ENCODE peak calls at places on chromosomes 7 and 10, in five cellular contexts. V is choroid plexus epithelial cell; Q is stimulated activated CD4-positive, alpha-beta T cell treated with anti-CD3 and anti-CD28 coated beads, Interleukin-1b, Interleukin-23, amount 100 ng/mL, for 1 hour; D is Calu3; O is neural crest cell. J is an unnamed sample.

GRCh38 chr10:129332476-129332875 is 134.6 kb upstream of the MGMT start:
- DNase-seq in V (peak; percentile 7), Q (no peak), D (no peak), O (peak; percentile 16), J (no peak)

GRCh38 chr10:50850576-50851340 is 34.7 kb downstream of the A1CF start:
- DNase-seq in V (peak; percentile 8), Q (no peak), D (no peak), O (no peak), J (no peak)

GRCh38 chr10:103966671-103967432 is at the start of gene SLK:
- DNase-seq in V (peak; percentile 85), Q (peak; percentile 69), D (peak; percentile 76), O (peak; percentile 70), J (no peak)

GRCh38 chr7:13641699-13642098 is 347.8 kb downstream of the ETV1 start:
- DNase-seq in V (peak; percentile 78), Q (no peak), D (no peak), O (no peak), J (peak; percentile 3)

GRCh38 chr7:74365320-74366022 is 76.3 kb downstream of the CLIP2 start:
- DNase-seq in V (peak; percentile 86), Q (no peak), D (no peak), O (peak; percentile 70), J (peak; percentile 85)

GRCh38 chr10:77555591-77556212 is 81.9 kb downstream of the KCNMA1 start:
- DNase-seq in V (peak; percentile 72), Q (no peak), D (no peak), O (no peak), J (no peak)

GRCh38 chr7:44093102-44093641 is 10.8 kb upstream of the POLM start:
- DNase-seq in V (no peak), Q (no peak), D (no peak), O (no peak), J (no peak)

GRCh38 chr10:6769704-6770417 is 189.8 kb upstream of the PRKCQ start:
- DNase-seq in V (no peak), Q (no peak), D (no peak), O (no peak), J (no peak)

GRCh38 chr10:69014171-69014570 is 25.6 kb downstream of the KIFBP start:
- DNase-seq in V (peak; percentile 66), Q (no peak), D (no peak), O (no peak), J (no peak)

GRCh38 chr7:109121599-109122300 is 552.1 kb downstream of the DNAJB9 start:
- DNase-seq in V (no peak), Q (no peak), D (no peak), O (no peak), J (no peak)

GRCh38 chr7:114392686-114393085 is 21.9 kb upstream of the FOXP2 start:
- DNase-seq in V (no peak), Q (no peak), D (no peak), O (no peak), J (no peak)

GRCh38 chr7:155959894-155960293 is 147.6 kb upstream of the SHH start:
- DNase-seq in V (no peak), Q (no peak), D (peak; percentile 35), O (no peak), J (no peak)

GRCh38 chr10:29798876-29799690 is 164.3 kb upstream of the SVIL start:
- DNase-seq in V (no peak), Q (no peak), D (no peak), O (no peak), J (no peak)

GRCh38 chr10:36344240-36344639 is 702.1 kb upstream of the FZD8 start:
- DNase-seq in V (no peak), Q (no peak), D (no peak), O (no peak), J (no peak)

GRCh38 chr7:127252736-127253288 is at the start of gene GRM8:
- DNase-seq in V (peak; percentile 26), Q (no peak), D (peak; percentile 49), O (peak; percentile 60), J (no peak)

GRCh38 chr10:98467506-98468318 is 21.0 kb upstream of the HPS1 start:
- DNase-seq in V (peak; percentile 90), Q (no peak), D (peak; percentile 67), O (peak; percentile 54), J (peak; percentile 33)

GRCh38 chr10:114259825-114260224 is 20.8 kb downstream of the VWA2 start:
- DNase-seq in V (no peak), Q (no peak), D (no peak), O (no peak), J (no peak)

GRCh38 chr7:68770649-68771048 is 827.6 kb upstream of the AUTS2 start:
- DNase-seq in V (no peak), Q (no peak), D (no peak), O (no peak), J (no peak)

GRCh38 chr10:89032141-89032814 is 41.7 kb downstream of the FAS start:
- DNase-seq in V (peak; percentile 87), Q (no peak), D (peak; percentile 64), O (no peak), J (no peak)

GRCh38 chr7:152176797-152177196 is 151.3 kb downstream of the GALNT11 start:
- DNase-seq in V (no peak), Q (no peak), D (no peak), O (no peak), J (no peak)

GRCh38 chr10:97069576-97070362 is 116.0 kb downstream of the SLIT1 start:
- DNase-seq in V (peak; percentile 44), Q (no peak), D (peak; percentile 14), O (no peak), J (no peak)

GRCh38 chr10:504131-504611 is 185.3 kb downstream of the DIP2C start:
- DNase-seq in V (no peak), Q (no peak), D (no peak), O (no peak), J (no peak)

GRCh38 chr10:49284356-49284755 is 14.6 kb upstream of the C10orf71 start:
- DNase-seq in V (no peak), Q (no peak), D (no peak), O (no peak), J (no peak)

GRCh38 chr7:91351374-91351773 is 87.1 kb downstream of the FZD1 start:
- DNase-seq in V (peak; percentile 52), Q (no peak), D (no peak), O (no peak), J (no peak)

GRCh38 chr10:119872610-119872859 is at the start of gene MCMBP:
- DNase-seq in V (no peak), Q (no peak), D (no peak), O (no peak), J (no peak)

GRCh38 chr7:66958708-66959350 is 36.6 kb downstream of the SBDS start:
- DNase-seq in V (no peak), Q (no peak), D (peak; percentile 61), O (no peak), J (no peak)

GRCh38 chr10:69451209-69451783 is at the start of gene TSPAN15:
- DNase-seq in V (peak; percentile 79), Q (peak; percentile 58), D (peak; percentile 98), O (peak; percentile 68), J (peak; percentile 93)

GRCh38 chr10:68366600-68366999 is 33.9 kb upstream of the PBLD start:
- DNase-seq in V (no peak), Q (no peak), D (no peak), O (no peak), J (no peak)

GRCh38 chr10:91931526-91932190 is 8.1 kb downstream of the BTAF1 start:
- DNase-seq in V (no peak), Q (no peak), D (no peak), O (no peak), J (no peak)

GRCh38 chr7:158707610-158708009 is 3.0 kb upstream of the NCAPG2 start:
- DNase-seq in V (peak; percentile 34), Q (no peak), D (no peak), O (no peak), J (no peak)

GRCh38 chr7:130228840-130229239 is 21.2 kb downstream of the SSMEM1 start:
- DNase-seq in V (no peak), Q (no peak), D (no peak), O (no peak), J (no peak)

GRCh38 chr10:88792656-88793055 is 9.9 kb upstream of the LIPM start:
- DNase-seq in V (peak; percentile 83), Q (no peak), D (peak; percentile 47), O (no peak), J (peak; percentile 24)

GRCh38 chr7:130734525-130735272 is 692 bp upstream of the KLF14 start:
- DNase-seq in V (no peak), Q (no peak), D (no peak), O (peak; percentile 9), J (no peak)

GRCh38 chr10:117590516-117590915 is 48.0 kb downstream of the EMX2 start:
- DNase-seq in V (peak; percentile 43), Q (no peak), D (no peak), O (no peak), J (no peak)

GRCh38 chr7:28144266-28144665 is 36.3 kb downstream of the JAZF1 start:
- DNase-seq in V (no peak), Q (no peak), D (peak; percentile 15), O (peak; percentile 52), J (no peak)

GRCh38 chr10:34121974-34122282 is 693.2 kb downstream of the PARD3 start:
- DNase-seq in V (peak; percentile 70), Q (no peak), D (no peak), O (no peak), J (no peak)

GRCh38 chr10:86757110-86757790 is 831 bp downstream of the BMPR1A start:
- DNase-seq in V (peak; percentile 58), Q (no peak), D (peak; percentile 13), O (peak; percentile 29), J (peak; percentile 19)

GRCh38 chr7:134327896-134328295 is 11.2 kb upstream of the SLC35B4 start:
- DNase-seq in V (peak; percentile 74), Q (no peak), D (peak; percentile 51), O (peak; percentile 36), J (no peak)

GRCh38 chr10:133030791-133031190 is 56.9 kb upstream of the ADGRA1 start:
- DNase-seq in V (no peak), Q (no peak), D (no peak), O (no peak), J (no peak)